ENCODE peak calls at places on chromosomes 11 and 22, in ten cellular contexts. One of them, this sample, is unnamed.

GRCh38 chr22:41976070-41976901 is 7.0 kb downstream of the SEPTIN3 start:
- DNase-seq in ELR: no peak
- DNase-seq in NCI-H2029 treated with DMSO at 0.1 percent for 48 hours: no peak
- DNase-seq in fibroblast of the aortic adventitia: no peak
- DNase-seq in HuH-7.5: no peak
- DNase-seq in NB4: no peak
- DNase-seq in EH: no peak
- DNase-seq in NCI-H460: no peak
- DNase-seq in T-helper 9 cell: peak
- DNase-seq in upper lobe of right lung: peak
- DNase-seq in this sample: no peak

GRCh38 chr11:71236836-71237475 is 15.4 kb downstream of the SHANK2 start:
- DNase-seq in ELR: no peak
- DNase-seq in NCI-H2029 treated with DMSO at 0.1 percent for 48 hours: no peak
- DNase-seq in fibroblast of the aortic adventitia: no peak
- DNase-seq in HuH-7.5: no peak
- DNase-seq in NB4: no peak
- DNase-seq in EH: no peak
- DNase-seq in NCI-H460: no peak
- DNase-seq in T-helper 9 cell: no peak
- DNase-seq in upper lobe of right lung: peak
- DNase-seq in this sample: no peak

GRCh38 chr11:111044751-111045407 is 200.6 kb upstream of the POU2AF2 start:
- DNase-seq in ELR: no peak
- DNase-seq in NCI-H2029 treated with DMSO at 0.1 percent for 48 hours: no peak
- DNase-seq in fibroblast of the aortic adventitia: no peak
- DNase-seq in HuH-7.5: no peak
- DNase-seq in NB4: no peak
- DNase-seq in EH: no peak
- DNase-seq in NCI-H460: no peak
- DNase-seq in T-helper 9 cell: no peak
- DNase-seq in upper lobe of right lung: no peak
- DNase-seq in this sample: no peak

GRCh38 chr11:70398834-70399680 is 728 bp downstream of the CTTN start:
- DNase-seq in ELR: no peak
- DNase-seq in NCI-H2029 treated with DMSO at 0.1 percent for 48 hours: no peak
- DNase-seq in fibroblast of the aortic adventitia: no peak
- DNase-seq in HuH-7.5: no peak
- DNase-seq in NB4: peak
- DNase-seq in EH: no peak
- DNase-seq in NCI-H460: no peak
- DNase-seq in T-helper 9 cell: no peak
- DNase-seq in upper lobe of right lung: no peak
- DNase-seq in this sample: no peak

GRCh38 chr22:35913925-35914324 is 114.7 kb downstream of the RBFOX2 start:
- DNase-seq in ELR: no peak
- DNase-seq in NCI-H2029 treated with DMSO at 0.1 percent for 48 hours: no peak
- DNase-seq in fibroblast of the aortic adventitia: no peak
- DNase-seq in HuH-7.5: no peak
- DNase-seq in NB4: no peak
- DNase-seq in EH: no peak
- DNase-seq in NCI-H460: no peak
- DNase-seq in T-helper 9 cell: no peak
- DNase-seq in upper lobe of right lung: no peak
- DNase-seq in this sample: no peak

GRCh38 chr11:15202626-15203025 is 87.9 kb downstream of the INSC start:
- DNase-seq in ELR: no peak
- DNase-seq in NCI-H2029 treated with DMSO at 0.1 percent for 48 hours: no peak
- DNase-seq in fibroblast of the aortic adventitia: no peak
- DNase-seq in HuH-7.5: no peak
- DNase-seq in NB4: no peak
- DNase-seq in EH: no peak
- DNase-seq in NCI-H460: no peak
- DNase-seq in T-helper 9 cell: no peak
- DNase-seq in upper lobe of right lung: no peak
- DNase-seq in this sample: no peak

GRCh38 chr11:20584093-20584774 is 15.2 kb upstream of the SLC6A5 start:
- DNase-seq in ELR: peak
- DNase-seq in NCI-H2029 treated with DMSO at 0.1 percent for 48 hours: no peak
- DNase-seq in fibroblast of the aortic adventitia: no peak
- DNase-seq in HuH-7.5: no peak
- DNase-seq in NB4: no peak
- DNase-seq in EH: peak
- DNase-seq in NCI-H460: no peak
- DNase-seq in T-helper 9 cell: no peak
- DNase-seq in upper lobe of right lung: no peak
- DNase-seq in this sample: no peak

GRCh38 chr11:6402061-6402470 is 11.8 kb downstream of the SMPD1 start:
- DNase-seq in ELR: no peak
- DNase-seq in NCI-H2029 treated with DMSO at 0.1 percent for 48 hours: no peak
- DNase-seq in fibroblast of the aortic adventitia: no peak
- DNase-seq in HuH-7.5: no peak
- DNase-seq in NB4: no peak
- DNase-seq in EH: no peak
- DNase-seq in NCI-H460: no peak
- DNase-seq in T-helper 9 cell: no peak
- DNase-seq in upper lobe of right lung: no peak
- DNase-seq in this sample: no peak

GRCh38 chr11:118086913-118087768 is at the start of gene SMIM35:
- DNase-seq in ELR: no peak
- DNase-seq in NCI-H2029 treated with DMSO at 0.1 percent for 48 hours: no peak
- DNase-seq in fibroblast of the aortic adventitia: no peak
- DNase-seq in HuH-7.5: no peak
- DNase-seq in NB4: no peak
- DNase-seq in EH: no peak
- DNase-seq in NCI-H460: no peak
- DNase-seq in T-helper 9 cell: no peak
- DNase-seq in upper lobe of right lung: no peak
- DNase-seq in this sample: no peak

GRCh38 chr22:48855593-48856307 is 971.9 kb downstream of the BRD1 start:
- DNase-seq in ELR: no peak
- DNase-seq in NCI-H2029 treated with DMSO at 0.1 percent for 48 hours: no peak
- DNase-seq in fibroblast of the aortic adventitia: no peak
- DNase-seq in HuH-7.5: no peak
- DNase-seq in NB4: no peak
- DNase-seq in EH: no peak
- DNase-seq in NCI-H460: no peak
- DNase-seq in T-helper 9 cell: no peak
- DNase-seq in upper lobe of right lung: no peak
- DNase-seq in this sample: no peak

GRCh38 chr11:13831707-13832106 is 130.8 kb upstream of the SPON1 start:
- DNase-seq in ELR: no peak
- DNase-seq in NCI-H2029 treated with DMSO at 0.1 percent for 48 hours: peak
- DNase-seq in fibroblast of the aortic adventitia: no peak
- DNase-seq in HuH-7.5: no peak
- DNase-seq in NB4: no peak
- DNase-seq in EH: no peak
- DNase-seq in NCI-H460: no peak
- DNase-seq in T-helper 9 cell: no peak
- DNase-seq in upper lobe of right lung: no peak
- DNase-seq in this sample: no peak

GRCh38 chr11:73875840-73876239 is 806 bp downstream of the COA4 start:
- DNase-seq in ELR: peak
- DNase-seq in NCI-H2029 treated with DMSO at 0.1 percent for 48 hours: no peak
- DNase-seq in fibroblast of the aortic adventitia: no peak
- DNase-seq in HuH-7.5: no peak
- DNase-seq in NB4: peak
- DNase-seq in EH: peak
- DNase-seq in NCI-H460: no peak
- DNase-seq in T-helper 9 cell: no peak
- DNase-seq in upper lobe of right lung: no peak
- DNase-seq in this sample: no peak

GRCh38 chr22:27990879-27991278 is 71.8 kb upstream of the PITPNB start:
- DNase-seq in ELR: peak
- DNase-seq in NCI-H2029 treated with DMSO at 0.1 percent for 48 hours: no peak
- DNase-seq in fibroblast of the aortic adventitia: peak
- DNase-seq in HuH-7.5: peak
- DNase-seq in NB4: peak
- DNase-seq in EH: peak
- DNase-seq in NCI-H460: peak
- DNase-seq in T-helper 9 cell: no peak
- DNase-seq in upper lobe of right lung: no peak
- DNase-seq in this sample: no peak

GRCh38 chr22:50702261-50702671 is 29.6 kb downstream of the SHANK3 start:
- DNase-seq in ELR: no peak
- DNase-seq in NCI-H2029 treated with DMSO at 0.1 percent for 48 hours: no peak
- DNase-seq in fibroblast of the aortic adventitia: no peak
- DNase-seq in HuH-7.5: no peak
- DNase-seq in NB4: no peak
- DNase-seq in EH: no peak
- DNase-seq in NCI-H460: no peak
- DNase-seq in T-helper 9 cell: no peak
- DNase-seq in upper lobe of right lung: peak
- DNase-seq in this sample: no peak

GRCh38 chr11:80841716-80842115 is 1400.9 kb upstream of the TENM4 start:
- DNase-seq in ELR: no peak
- DNase-seq in NCI-H2029 treated with DMSO at 0.1 percent for 48 hours: no peak
- DNase-seq in fibroblast of the aortic adventitia: peak
- DNase-seq in HuH-7.5: no peak
- DNase-seq in NB4: no peak
- DNase-seq in EH: no peak
- DNase-seq in NCI-H460: no peak
- DNase-seq in T-helper 9 cell: no peak
- DNase-seq in upper lobe of right lung: no peak
- DNase-seq in this sample: no peak

GRCh38 chr22:33035276-33035863 is 22.8 kb downstream of the SYN3 start:
- DNase-seq in ELR: no peak
- DNase-seq in NCI-H2029 treated with DMSO at 0.1 percent for 48 hours: no peak
- DNase-seq in fibroblast of the aortic adventitia: no peak
- DNase-seq in HuH-7.5: no peak
- DNase-seq in NB4: no peak
- DNase-seq in EH: no peak
- DNase-seq in NCI-H460: no peak
- DNase-seq in T-helper 9 cell: no peak
- DNase-seq in upper lobe of right lung: no peak
- DNase-seq in this sample: no peak

GRCh38 chr11:86374586-86374985 is at the start of gene CCDC81:
- DNase-seq in ELR: no peak
- DNase-seq in NCI-H2029 treated with DMSO at 0.1 percent for 48 hours: no peak
- DNase-seq in fibroblast of the aortic adventitia: peak
- DNase-seq in HuH-7.5: no peak
- DNase-seq in NB4: no peak
- DNase-seq in EH: peak
- DNase-seq in NCI-H460: no peak
- DNase-seq in T-helper 9 cell: no peak
- DNase-seq in upper lobe of right lung: no peak
- DNase-seq in this sample: no peak

GRCh38 chr11:113521737-113522517 is 46.7 kb upstream of the DRD2 start:
- DNase-seq in ELR: peak
- DNase-seq in NCI-H2029 treated with DMSO at 0.1 percent for 48 hours: no peak
- DNase-seq in fibroblast of the aortic adventitia: no peak
- DNase-seq in HuH-7.5: no peak
- DNase-seq in NB4: no peak
- DNase-seq in EH: no peak
- DNase-seq in NCI-H460: no peak
- DNase-seq in T-helper 9 cell: no peak
- DNase-seq in upper lobe of right lung: no peak
- DNase-seq in this sample: no peak

GRCh38 chr22:17782158-17782557 is 7.9 kb upstream of the BID start:
- DNase-seq in ELR: no peak
- DNase-seq in NCI-H2029 treated with DMSO at 0.1 percent for 48 hours: no peak
- DNase-seq in fibroblast of the aortic adventitia: no peak
- DNase-seq in HuH-7.5: no peak
- DNase-seq in NB4: no peak
- DNase-seq in EH: no peak
- DNase-seq in NCI-H460: no peak
- DNase-seq in T-helper 9 cell: no peak
- DNase-seq in upper lobe of right lung: no peak
- DNase-seq in this sample: no peak

GRCh38 chr11:67372232-67372992 is 986 bp downstream of the CLCF1 start:
- DNase-seq in ELR: no peak
- DNase-seq in NCI-H2029 treated with DMSO at 0.1 percent for 48 hours: no peak
- DNase-seq in fibroblast of the aortic adventitia: no peak
- DNase-seq in HuH-7.5: peak
- DNase-seq in NB4: peak
- DNase-seq in EH: no peak
- DNase-seq in NCI-H460: no peak
- DNase-seq in T-helper 9 cell: no peak
- DNase-seq in upper lobe of right lung: peak
- DNase-seq in this sample: no peak

GRCh38 chr11:129354688-129355087 is 21.0 kb upstream of the BARX2 start:
- DNase-seq in ELR: no peak
- DNase-seq in NCI-H2029 treated with DMSO at 0.1 percent for 48 hours: no peak
- DNase-seq in fibroblast of the aortic adventitia: no peak
- DNase-seq in HuH-7.5: no peak
- DNase-seq in NB4: no peak
- DNase-seq in EH: no peak
- DNase-seq in NCI-H460: no peak
- DNase-seq in T-helper 9 cell: no peak
- DNase-seq in upper lobe of right lung: no peak
- DNase-seq in this sample: no peak

GRCh38 chr11:44507896-44508440 is 57.5 kb upstream of the CD82 start:
- DNase-seq in ELR: no peak
- DNase-seq in NCI-H2029 treated with DMSO at 0.1 percent for 48 hours: no peak
- DNase-seq in fibroblast of the aortic adventitia: no peak
- DNase-seq in HuH-7.5: no peak
- DNase-seq in NB4: no peak
- DNase-seq in EH: no peak
- DNase-seq in NCI-H460: no peak
- DNase-seq in T-helper 9 cell: no peak
- DNase-seq in upper lobe of right lung: no peak
- DNase-seq in this sample: no peak

GRCh38 chr11:86116386-86116726 is 47.5 kb upstream of the PICALM start:
- DNase-seq in ELR: peak
- DNase-seq in NCI-H2029 treated with DMSO at 0.1 percent for 48 hours: no peak
- DNase-seq in fibroblast of the aortic adventitia: peak
- DNase-seq in HuH-7.5: no peak
- DNase-seq in NB4: no peak
- DNase-seq in EH: peak
- DNase-seq in NCI-H460: no peak
- DNase-seq in T-helper 9 cell: no peak
- DNase-seq in upper lobe of right lung: no peak
- DNase-seq in this sample: no peak

GRCh38 chr11:46210133-46210636 is 67.3 kb upstream of the CREB3L1 start:
- DNase-seq in ELR: peak
- DNase-seq in NCI-H2029 treated with DMSO at 0.1 percent for 48 hours: no peak
- DNase-seq in fibroblast of the aortic adventitia: peak
- DNase-seq in HuH-7.5: no peak
- DNase-seq in NB4: peak
- DNase-seq in EH: peak
- DNase-seq in NCI-H460: no peak
- DNase-seq in T-helper 9 cell: no peak
- DNase-seq in upper lobe of right lung: no peak
- DNase-seq in this sample: no peak

GRCh38 chr22:20132686-20133246 is 1.2 kb downstream of the ZDHHC8 start:
- DNase-seq in ELR: no peak
- DNase-seq in NCI-H2029 treated with DMSO at 0.1 percent for 48 hours: no peak
- DNase-seq in fibroblast of the aortic adventitia: no peak
- DNase-seq in HuH-7.5: no peak
- DNase-seq in NB4: no peak
- DNase-seq in EH: no peak
- DNase-seq in NCI-H460: no peak
- DNase-seq in T-helper 9 cell: no peak
- DNase-seq in upper lobe of right lung: no peak
- DNase-seq in this sample: no peak

GRCh38 chr11:2844116-2844515 is 41.5 kb downstream of the CDKN1C start:
- DNase-seq in ELR: peak
- DNase-seq in NCI-H2029 treated with DMSO at 0.1 percent for 48 hours: no peak
- DNase-seq in fibroblast of the aortic adventitia: no peak
- DNase-seq in HuH-7.5: no peak
- DNase-seq in NB4: no peak
- DNase-seq in EH: no peak
- DNase-seq in NCI-H460: no peak
- DNase-seq in T-helper 9 cell: no peak
- DNase-seq in upper lobe of right lung: no peak
- DNase-seq in this sample: no peak

GRCh38 chr11:111922803-111923202 is 4.1 kb downstream of the C11orf52 start:
- DNase-seq in ELR: peak
- DNase-seq in NCI-H2029 treated with DMSO at 0.1 percent for 48 hours: peak
- DNase-seq in fibroblast of the aortic adventitia: peak
- DNase-seq in HuH-7.5: no peak
- DNase-seq in NB4: no peak
- DNase-seq in EH: peak
- DNase-seq in NCI-H460: no peak
- DNase-seq in T-helper 9 cell: no peak
- DNase-seq in upper lobe of right lung: no peak
- DNase-seq in this sample: peak

GRCh38 chr11:134662629-134663360 is 250.8 kb upstream of the B3GAT1 start:
- DNase-seq in ELR: no peak
- DNase-seq in NCI-H2029 treated with DMSO at 0.1 percent for 48 hours: no peak
- DNase-seq in fibroblast of the aortic adventitia: no peak
- DNase-seq in HuH-7.5: no peak
- DNase-seq in NB4: no peak
- DNase-seq in EH: no peak
- DNase-seq in NCI-H460: no peak
- DNase-seq in T-helper 9 cell: no peak
- DNase-seq in upper lobe of right lung: no peak
- DNase-seq in this sample: no peak

This sample was measured in amniotic stem cell.